ENCODE peak calls at places on chromosome 9, in eight cellular contexts. T is HCT116, U is K562, I is heart left ventricle, L is right lobe of liver, Z is body of pancreas, S is HepG2, Q is IMR-90. O is an unnamed sample.
A peak's percentile ranks its signal among the peaks of the same experiment; 100 is the strongest.

GRCh38 chr9:3992222-3992621 is 307.6 kb downstream of the GLIS3 start:
- ATAC-seq in L (no peak), Q (no peak), T (no peak), U (no peak), Z (no peak), S (no peak), I (no peak), O (no peak)

GRCh38 chr9:109817146-109817845 is 37.3 kb downstream of the PALM2AKAP2 start:
- ATAC-seq in T (peak; percentile 29), L (no peak), I (peak; percentile 28), Q (peak; percentile 12), U (no peak), S (no peak), Z (no peak), O (peak; percentile 11)

GRCh38 chr9:107620801-107621200 is 131.2 kb upstream of the KLF4 start:
- ATAC-seq in T (no peak), Z (peak; percentile 64), Q (no peak), S (no peak), I (peak; percentile 78), L (peak; percentile 88), U (no peak), O (no peak)

GRCh38 chr9:69571032-69571431 is 101.1 kb downstream of the APBA1 start:
- ATAC-seq in U (no peak), I (no peak), S (no peak), L (no peak), T (no peak), Q (no peak), Z (no peak), O (no peak)

GRCh38 chr9:106866243-106866642 is 3.3 kb downstream of the ZNF462 start:
- ATAC-seq in Q (no peak), I (no peak), S (no peak), L (no peak), U (no peak), Z (no peak), T (no peak), O (no peak)

GRCh38 chr9:84708400-84708799 is 38.9 kb downstream of the NTRK2 start:
- ATAC-seq in L (no peak), U (no peak), Q (no peak), Z (no peak), S (no peak), I (no peak), T (no peak), O (no peak)

GRCh38 chr9:113675475-113675941 is 200.6 kb upstream of the ZNF618 start:
- ATAC-seq in Q (peak; percentile 90), T (no peak), U (peak; percentile 75), Z (peak; percentile 69), S (no peak), L (peak; percentile 70), I (peak; percentile 81), O (peak; percentile 79)

GRCh38 chr9:120839146-120839545 is 3.6 kb downstream of the PSMD5 start:
- ATAC-seq in Q (no peak), Z (no peak), S (no peak), I (no peak), T (no peak), U (no peak), L (no peak), O (no peak)

GRCh38 chr9:71636143-71636839 is 132.0 kb downstream of the CEMIP2 start:
- ATAC-seq in Q (no peak), I (no peak), S (peak; percentile 90), L (no peak), T (no peak), Z (no peak), U (peak; percentile 43), O (no peak)

GRCh38 chr9:71630371-71630770 is 137.9 kb downstream of the CEMIP2 start:
- ATAC-seq in Q (no peak), U (peak; percentile 78), I (peak; percentile 89), S (no peak), Z (peak; percentile 21), T (no peak), L (peak; percentile 78), O (no peak)

GRCh38 chr9:71629816-71630215 is 138.5 kb downstream of the CEMIP2 start:
- ATAC-seq in L (peak; percentile 42), Z (no peak), T (no peak), U (peak; percentile 61), S (no peak), Q (no peak), I (peak; percentile 39), O (no peak)

GRCh38 chr9:71634753-71635152 is 133.6 kb downstream of the CEMIP2 start:
- ATAC-seq in U (no peak), L (peak; percentile 10), I (no peak), T (no peak), Z (no peak), Q (no peak), S (no peak), O (no peak)

GRCh38 chr9:71632771-71633170 is 135.5 kb downstream of the CEMIP2 start:
- ATAC-seq in Z (no peak), L (no peak), S (no peak), I (no peak), U (no peak), T (no peak), Q (no peak), O (no peak)
- TF ChIP-seq POLR2A in Z (no peak), L (no peak), S (no peak), I (no peak), U (no peak), T (no peak), Q (no peak), O (no peak)

GRCh38 chr9:98404157-98404695 is 148.8 kb upstream of the TBC1D2 start:
- ATAC-seq in U (no peak), S (no peak), I (no peak), Q (no peak), L (no peak), Z (no peak), T (no peak), O (no peak)

GRCh38 chr9:98406469-98406868 is 151.0 kb upstream of the TBC1D2 start:
- ATAC-seq in T (no peak), I (no peak), U (no peak), Q (no peak), Z (no peak), S (no peak), L (no peak), O (no peak)

GRCh38 chr9:98402272-98402840 is 146.9 kb upstream of the TBC1D2 start:
- ATAC-seq in I (no peak), Z (no peak), T (no peak), Q (no peak), U (no peak), L (no peak), S (no peak), O (no peak)

GRCh38 chr9:98401140-98402025 is 145.9 kb upstream of the TBC1D2 start:
- ATAC-seq in T (no peak), L (no peak), U (peak; percentile 49), Z (no peak), S (no peak), Q (no peak), I (peak; percentile 49), O (no peak)

DNA sequence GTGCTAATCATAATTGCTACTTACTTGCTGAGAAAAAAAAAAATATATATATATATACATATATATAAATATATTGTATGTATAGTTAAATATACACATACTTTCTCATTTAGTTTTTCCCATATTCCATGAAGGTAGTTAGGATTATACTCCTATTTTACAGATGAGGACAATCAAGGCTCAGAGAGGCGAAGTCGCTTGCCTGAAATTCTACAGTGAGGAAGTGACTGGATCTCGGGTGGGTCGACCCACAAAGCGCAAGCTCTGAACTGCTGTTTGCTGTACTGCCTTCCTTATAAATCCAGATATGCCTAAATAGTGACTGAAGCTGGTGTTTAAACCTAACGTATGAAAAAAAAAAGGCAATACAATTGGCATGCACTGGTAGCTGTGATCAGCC is 148.3 kb upstream of the TBC1D2 start:
- ATAC-seq in U (no peak), T (no peak), Q (no peak), I (no peak), S (no peak), L (no peak), Z (no peak), O (no peak)
- H3K4me1 ChIP-seq in U (no peaks in the 10 kb centered on the region), T (no peaks in the 10 kb centered on the region), Q (no peaks in the 10 kb centered on the region), I (no peaks in the 10 kb centered on the region), S (no peaks in the 10 kb centered on the region), L (no peaks in the 10 kb centered on the region), Z (no peaks in the 10 kb centered on the region), O (no peaks in the 10 kb centered on the region)

GRCh38 chr9:131025953-131026858 is 17.2 kb downstream of the LAMC3 start:
- ATAC-seq in U (peak; percentile 59), T (no peak), I (no peak), Z (no peak), Q (no peak), L (no peak), S (peak; percentile 68), O (no peak)

GRCh38 chr9:131028931-131029573 is 20.1 kb downstream of the LAMC3 start:
- ATAC-seq in T (no peak), I (no peak), S (no peak), L (no peak), Q (no peak), U (no peak), Z (no peak), O (no peak)

GRCh38 chr9:131028221-131028884 is 19.4 kb downstream of the LAMC3 start:
- ATAC-seq in T (no peak), Z (peak; percentile 47), U (peak; percentile 1), I (no peak), L (no peak), Q (no peak), S (no peak), O (no peak)

GRCh38 chr9:131027872-131028179 is 18.9 kb downstream of the LAMC3 start:
- ATAC-seq in Z (no peak), L (no peak), U (no peak), Q (no peak), I (no peak), T (no peak), S (no peak), O (no peak)

DNA sequence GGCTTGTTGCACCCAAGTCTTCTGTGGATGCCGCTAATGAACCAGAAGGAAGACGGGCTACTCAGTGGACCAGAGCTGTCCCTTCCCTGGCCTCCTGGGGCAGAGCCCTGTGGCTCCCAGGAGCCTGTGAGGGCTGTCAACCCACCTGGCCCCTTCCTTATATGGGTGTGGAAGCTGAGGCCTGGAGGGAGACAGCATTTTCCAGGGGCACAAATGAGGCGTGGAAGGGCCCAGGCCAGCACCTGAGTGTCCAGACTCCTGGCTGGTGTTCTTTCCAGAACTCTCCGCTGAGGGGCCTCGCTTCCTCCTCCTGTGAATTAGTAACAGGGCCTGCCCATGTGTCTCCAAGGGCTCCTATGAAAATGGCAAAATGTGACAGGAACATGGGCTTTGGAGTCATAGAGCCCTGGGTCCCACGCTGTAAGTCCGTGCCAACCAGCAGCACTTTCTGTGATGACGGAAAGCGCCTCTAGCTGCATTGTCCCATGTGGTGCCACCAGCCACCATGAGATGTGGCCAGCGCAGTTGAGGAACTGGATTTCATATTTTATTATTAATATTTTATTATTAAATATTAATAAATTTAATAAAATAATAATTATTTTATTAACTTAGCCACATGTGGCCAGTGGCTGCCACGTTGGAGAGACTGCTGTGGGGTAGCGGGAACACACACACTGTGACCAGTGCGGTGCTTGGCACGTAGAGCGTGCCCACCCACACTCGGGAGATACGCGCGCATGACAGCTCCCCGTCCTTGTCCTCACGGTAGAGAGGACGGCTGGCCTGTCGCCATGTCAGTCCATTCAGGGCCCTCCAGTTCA is 18.3 kb downstream of the LAMC3 start:
- ATAC-seq in L (no peak), T (no peak), Q (no peak), Z (no peak), S (no peak), U (peak; percentile 2), I (no peak), O (no peak)
- H3K27me3 ChIP-seq in L (no peaks in the 10 kb centered on the region), T (no peaks in the 10 kb centered on the region), Q (peaks cover 66% of the 10 kb centered on the region), Z (no peaks in the 10 kb centered on the region), S (peaks cover 17% of the 10 kb centered on the region), U (peaks cover 94% of the 10 kb centered on the region), I (no peaks in the 10 kb centered on the region), O (peaks cover 37% of the 10 kb centered on the region)

GRCh38 chr9:124662561-124662960 is 108.5 kb downstream of the NR6A1 start:
- ATAC-seq in U (no peak), Q (no peak), Z (no peak), I (no peak), S (no peak), T (no peak), L (no peak), O (no peak)

GRCh38 chr9:124661184-124661755 is 109.8 kb downstream of the NR6A1 start:
- ATAC-seq in U (no peak), I (no peak), S (no peak), T (no peak), L (no peak), Z (no peak), Q (no peak), O (no peak)

GRCh38 chr9:124658165-124659017 is 112.7 kb downstream of the NR6A1 start:
- ATAC-seq in U (peak; percentile 89), S (peak; percentile 73), I (peak; percentile 97), Z (peak; percentile 95), Q (peak; percentile 86), L (peak; percentile 91), T (peak; percentile 97), O (peak; percentile 86)

GRCh38 chr9:124659099-124659659 is 111.9 kb downstream of the NR6A1 start:
- ATAC-seq in Q (peak; percentile 69), L (peak; percentile 94), U (peak; percentile 89), T (peak; percentile 66), I (peak; percentile 88), Z (peak; percentile 70), S (peak; percentile 95), O (peak; percentile 81)

DNA sequence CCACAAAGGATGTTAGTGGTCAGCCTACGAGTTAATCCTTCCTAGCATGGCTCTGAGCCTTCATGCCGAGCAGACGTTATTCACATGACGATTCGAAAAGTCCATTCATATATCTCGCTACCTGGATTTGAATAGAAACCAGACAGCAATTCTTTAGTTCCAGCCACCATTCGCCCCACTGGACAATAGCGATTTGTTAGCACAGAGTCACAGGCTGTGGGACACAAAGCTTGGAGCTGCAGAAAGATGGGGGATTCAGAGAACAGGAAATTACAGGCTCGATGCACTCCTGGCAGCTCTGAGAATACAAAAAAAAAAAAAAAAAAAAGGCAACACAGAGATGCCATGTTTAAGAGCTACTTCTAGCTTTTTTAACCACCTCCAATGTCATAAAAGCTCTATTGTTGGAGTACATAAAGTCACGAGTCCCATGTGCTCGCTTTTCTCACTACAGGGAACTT is 110.7 kb downstream of the NR6A1 start:
- ATAC-seq in T (no peak), I (no peak), S (no peak), U (peak; percentile 5), L (no peak), Z (no peak), Q (peak; percentile 8), O (no peak)
- TF ChIP-seq POLR2A in T (no peak), I (no peak), S (no peak), U (no peak), L (no peak), Z (no peak), Q (peak; percentile 50), O (no peak)

O was measured in gastroesophageal sphincter.